ENCODE peak calls at places on chromosomes 5 and 9, in eight cellular contexts. N, Q, V, T, H, K, W and U are unnamed samples.

GRCh38 chr5:180114304-180115003 is 42.9 kb upstream of the RNF130 start:
- DNase-seq in N (no peak), Q (peak), V (no peak), T (peak), H (no peak), K (no peak), W (peak), U (no peak)

GRCh38 chr5:155624597-155625241 is 611.2 kb downstream of the KIF4B start:
- DNase-seq in N (no peak), Q (no peak), V (no peak), T (no peak), H (no peak), K (no peak), W (no peak), U (no peak)

GRCh38 chr9:20732118-20732517 is 48.1 kb downstream of the FOCAD start:
- DNase-seq in N (no peak), Q (no peak), V (peak), T (no peak), H (no peak), K (no peak), W (no peak), U (peak)

GRCh38 chr9:136525841-136526499 is 19.9 kb downstream of the NOTCH1 start:
- DNase-seq in N (peak), Q (no peak), V (no peak), T (peak), H (no peak), K (no peak), W (no peak), U (no peak)

GRCh38 chr5:100505984-100506670 is 29.0 kb upstream of the FAM174A start:
- DNase-seq in N (no peak), Q (no peak), V (peak), T (no peak), H (no peak), K (no peak), W (no peak), U (peak)

GRCh38 chr5:177317959-177318377 is 6.3 kb upstream of the MXD3 start:
- DNase-seq in N (peak), Q (peak), V (peak), T (peak), H (peak), K (peak), W (peak), U (peak)

GRCh38 chr5:125134216-125135081 is 388.0 kb upstream of the ZNF608 start:
- DNase-seq in N (no peak), Q (no peak), V (peak), T (no peak), H (no peak), K (no peak), W (no peak), U (peak)

GRCh38 chr5:149654893-149655505 is 73.7 kb downstream of the ARHGEF37 start:
- DNase-seq in N (no peak), Q (no peak), V (no peak), T (no peak), H (no peak), K (no peak), W (no peak), U (no peak)

GRCh38 chr9:32928145-32928763 is 73.2 kb downstream of the APTX start:
- DNase-seq in N (no peak), Q (no peak), V (no peak), T (no peak), H (no peak), K (no peak), W (no peak), U (no peak)

GRCh38 chr5:96790851-96791513 is 16.8 kb downstream of the ERAP1 start:
- DNase-seq in N (no peak), Q (no peak), V (no peak), T (no peak), H (no peak), K (no peak), W (no peak), U (no peak)

GRCh38 chr5:172173771-172174170 is 14.3 kb downstream of the STK10 start:
- DNase-seq in N (no peak), Q (no peak), V (no peak), T (no peak), H (no peak), K (no peak), W (no peak), U (no peak)

GRCh38 chr9:116506685-116507084 is 180.4 kb upstream of the TRIM32 start:
- DNase-seq in N (no peak), Q (no peak), V (no peak), T (no peak), H (no peak), K (no peak), W (no peak), U (no peak)

GRCh38 chr5:109253262-109253661 is 156.5 kb downstream of the PJA2 start:
- DNase-seq in N (no peak), Q (no peak), V (no peak), T (no peak), H (no peak), K (no peak), W (no peak), U (no peak)

GRCh38 chr9:127773981-127774380 is 4.5 kb downstream of the SH2D3C start:
- DNase-seq in N (no peak), Q (no peak), V (no peak), T (no peak), H (no peak), K (no peak), W (no peak), U (no peak)

GRCh38 chr5:132063090-132063911 is 2.8 kb downstream of the IL3 start:
- DNase-seq in N (peak), Q (peak), V (peak), T (peak), H (peak), K (peak), W (peak), U (no peak)

GRCh38 chr9:42852133-42852532 is 668.7 kb downstream of the SPATA31A6 start:
- DNase-seq in N (peak), Q (peak), V (no peak), T (no peak), H (peak), K (no peak), W (peak), U (no peak)

GRCh38 chr5:35009059-35009458 is 38.7 kb downstream of the AGXT2 start:
- DNase-seq in N (no peak), Q (no peak), V (no peak), T (no peak), H (no peak), K (no peak), W (no peak), U (no peak)

GRCh38 chr9:68703672-68704071 is 1.4 kb upstream of the PIP5K1B start:
- DNase-seq in N (no peak), Q (no peak), V (no peak), T (no peak), H (no peak), K (no peak), W (no peak), U (no peak)
- TF ChIP-seq CTCF in N (peak), Q (no peak), V (no peak), T (no peak), H (no peak), K (no peak), W (no peak), U (no peak)

DNA sequence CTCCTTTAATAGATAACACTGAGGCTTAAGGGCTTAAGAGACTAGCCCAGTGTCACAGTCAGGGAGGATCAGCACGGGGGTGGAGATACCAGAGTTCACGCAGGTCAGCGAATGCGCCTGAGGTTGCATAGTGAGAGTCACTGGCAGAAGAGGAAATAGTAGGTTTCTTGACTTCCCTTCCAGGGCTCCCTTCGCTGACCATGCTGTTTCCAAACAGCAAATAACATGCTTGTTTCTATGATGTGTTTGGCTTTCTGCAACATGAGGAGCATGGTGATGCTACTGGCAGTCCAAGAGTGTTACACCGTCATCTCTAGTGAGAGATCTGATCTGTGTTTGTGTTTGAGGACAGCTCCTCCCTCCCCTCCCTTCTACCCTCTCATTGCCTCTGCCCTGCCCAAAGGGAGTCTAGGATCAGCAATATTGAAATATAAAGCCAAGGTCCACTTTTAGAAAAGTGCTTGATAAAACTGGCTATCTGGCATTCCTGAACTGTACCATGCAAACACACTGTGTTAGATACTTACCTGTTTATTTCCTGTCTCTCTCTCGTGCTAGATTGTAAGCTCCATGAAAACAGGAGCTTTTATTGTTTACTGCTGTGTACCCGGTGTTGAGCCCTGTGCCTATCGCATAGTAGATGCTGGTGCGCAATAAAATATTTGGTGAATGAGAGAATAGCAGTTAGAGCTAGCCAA is 12.3 kb downstream of the TLE4 start:
- DNase-seq in N (no peak), Q (no peak), V (no peak), T (no peak), H (no peak), K (no peak), W (peak), U (no peak)
- H3K4me3 ChIP-seq in N (no peak), Q (no peak), V (no peak), T (no peak), H (no peak), K (no peak), W (peak), U (no peak)

GRCh38 chr5:41252036-41252435 is 38.7 kb upstream of the C6 start:
- DNase-seq in N (no peak), Q (no peak), V (no peak), T (no peak), H (no peak), K (no peak), W (no peak), U (no peak)
- TF ChIP-seq CTCF in N (no peak), Q (no peak), V (no peak), T (no peak), H (no peak), K (no peak), W (no peak), U (no peak)

GRCh38 chr9:27329292-27329691 is 32.3 kb upstream of the EQTN start:
- DNase-seq in N (no peak), Q (no peak), V (no peak), T (no peak), H (no peak), K (no peak), W (no peak), U (no peak)
- H3K4me3 ChIP-seq in N (no peak), Q (no peak), V (no peak), T (no peak), H (no peak), K (no peak), W (no peak), U (no peak)

GRCh38 chr5:38780950-38781349 is 64.9 kb upstream of the OSMR start:
- DNase-seq in N (no peak), Q (no peak), V (peak), T (no peak), H (peak), K (no peak), W (peak), U (no peak)
- TF ChIP-seq CTCF in N (no peak), Q (peak), V (peak), T (no peak), H (peak), K (no peak), W (peak), U (peak)

GRCh38 chr9:286091-286740 is 71.6 kb downstream of the DOCK8 start:
- DNase-seq in N (no peak), Q (no peak), V (no peak), T (no peak), H (no peak), K (no peak), W (no peak), U (no peak)
- H3K4me3 ChIP-seq in N (no peak), Q (no peak), V (no peak), T (no peak), H (no peak), K (no peak), W (no peak), U (no peak)